ENCODE peak calls at places on chromosomes 6 and 20, in five cellular contexts. C is K562, Q is spleen, V is HFF-Myc, J is bronchial epithelial cell. N is an unnamed sample.

GRCh38 chr6:14001329-14002012 is 76.7 kb downstream of the RNF182 start:
- DNase-seq in Q (no peak), C (no peak), J (peak; percentile 73), V (peak; percentile 87), N (no peak)

GRCh38 chr20:31945790-31946189 is 6.1 kb downstream of the PDRG1 start:
- DNase-seq in J (no peak), V (no peak), C (no peak), Q (no peak), N (no peak)

GRCh38 chr6:66992660-66993059 is 1285.6 kb upstream of the EYS start:
- DNase-seq in Q (no peak), C (no peak), J (no peak), V (no peak), N (no peak)

GRCh38 chr20:46220808-46221207 is 87.5 kb downstream of the CDH22 start:
- DNase-seq in Q (no peak), C (peak; percentile 57), J (no peak), V (no peak), N (no peak)

GRCh38 chr20:4157516-4157915 is 142.2 kb upstream of the RNF24 start:
- DNase-seq in V (no peak), C (no peak), Q (peak; percentile 29), J (no peak), N (no peak)

GRCh38 chr20:37521091-37521771 is at the start of gene NNAT:
- DNase-seq in J (no peak), C (no peak), Q (no peak), V (no peak), N (no peak)

GRCh38 chr20:29742699-29743100 is 1514.8 kb upstream of the DEFB115 start:
- DNase-seq in J (no peak), V (no peak), C (no peak), Q (no peak), N (no peak)

GRCh38 chr6:29845405-29846006 is 17.9 kb downstream of the HLA-G start:
- DNase-seq in J (peak; percentile 95), Q (no peak), V (no peak), C (no peak), N (no peak)

GRCh38 chr6:144681334-144681733 is 396.2 kb downstream of the UTRN start:
- DNase-seq in V (no peak), C (peak; percentile 9), Q (no peak), J (no peak), N (no peak)

GRCh38 chr6:134029495-134030455 is 22.6 kb downstream of the SLC2A12 start:
- DNase-seq in J (peak; percentile 25), Q (no peak), C (peak; percentile 64), V (no peak), N (no peak)

GRCh38 chr6:52551483-52552277 is 25.2 kb downstream of the TRAM2 start:
- DNase-seq in J (peak; percentile 74), C (no peak), V (no peak), Q (no peak), N (no peak)

GRCh38 chr6:41538556-41539182 is 7.5 kb upstream of the FOXP4 start:
- DNase-seq in Q (no peak), V (no peak), J (peak; percentile 49), C (peak; percentile 39), N (no peak)

GRCh38 chr6:118456982-118457381 is 91.1 kb upstream of the PLN start:
- DNase-seq in V (no peak), Q (no peak), J (no peak), C (no peak), N (no peak)

GRCh38 chr20:48339147-48339985 is 488.4 kb downstream of the PREX1 start:
- DNase-seq in Q (no peak), C (peak; percentile 15), V (peak; percentile 38), J (no peak), N (no peak)

GRCh38 chr6:71181565-71181964 is 107.0 kb upstream of the OGFRL1 start:
- DNase-seq in V (peak; percentile 58), J (peak; percentile 92), Q (no peak), C (no peak), N (no peak)

GRCh38 chr20:8376940-8377339 is 244.9 kb downstream of the PLCB1 start:
- DNase-seq in J (no peak), V (no peak), C (no peak), Q (no peak), N (no peak)

GRCh38 chr6:142863981-142864380 is 81.0 kb downstream of the HIVEP2 start:
- DNase-seq in C (no peak), V (no peak), Q (no peak), J (no peak), N (no peak)
- TF ChIP-seq CTCF in C (no peak), V (no peak), Q (no peak), J (no peak), N (no peak)

DNA sequence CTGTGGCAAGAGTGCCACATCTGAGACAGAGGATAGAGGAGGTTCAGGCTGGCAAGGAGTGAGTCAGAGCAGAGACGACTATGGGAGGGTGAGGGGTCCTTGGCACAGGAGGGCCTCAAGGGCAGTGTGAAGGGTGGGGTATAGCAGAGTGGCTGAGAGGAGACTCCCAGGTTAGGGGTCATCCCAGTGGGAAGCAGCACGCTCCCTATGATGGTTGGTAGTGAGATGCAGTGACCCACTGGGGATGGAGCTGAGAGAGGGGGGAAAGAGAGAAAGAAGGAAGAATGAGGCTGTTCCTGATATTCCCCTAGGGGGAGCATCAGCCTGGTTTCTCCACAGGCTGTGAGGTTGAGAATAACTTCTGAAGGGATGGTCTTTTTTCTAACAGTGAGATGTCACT is 97.4 kb downstream of the INSM1 start:
- DNase-seq in C (peak; percentile 6), V (no peak), J (no peak), Q (no peak), N (peak; percentile 14)
- TF ChIP-seq CTCF in C (peak; percentile 17), V (peak; percentile 37), J (no peak), Q (no peak), N (peak; percentile 39)

DNA sequence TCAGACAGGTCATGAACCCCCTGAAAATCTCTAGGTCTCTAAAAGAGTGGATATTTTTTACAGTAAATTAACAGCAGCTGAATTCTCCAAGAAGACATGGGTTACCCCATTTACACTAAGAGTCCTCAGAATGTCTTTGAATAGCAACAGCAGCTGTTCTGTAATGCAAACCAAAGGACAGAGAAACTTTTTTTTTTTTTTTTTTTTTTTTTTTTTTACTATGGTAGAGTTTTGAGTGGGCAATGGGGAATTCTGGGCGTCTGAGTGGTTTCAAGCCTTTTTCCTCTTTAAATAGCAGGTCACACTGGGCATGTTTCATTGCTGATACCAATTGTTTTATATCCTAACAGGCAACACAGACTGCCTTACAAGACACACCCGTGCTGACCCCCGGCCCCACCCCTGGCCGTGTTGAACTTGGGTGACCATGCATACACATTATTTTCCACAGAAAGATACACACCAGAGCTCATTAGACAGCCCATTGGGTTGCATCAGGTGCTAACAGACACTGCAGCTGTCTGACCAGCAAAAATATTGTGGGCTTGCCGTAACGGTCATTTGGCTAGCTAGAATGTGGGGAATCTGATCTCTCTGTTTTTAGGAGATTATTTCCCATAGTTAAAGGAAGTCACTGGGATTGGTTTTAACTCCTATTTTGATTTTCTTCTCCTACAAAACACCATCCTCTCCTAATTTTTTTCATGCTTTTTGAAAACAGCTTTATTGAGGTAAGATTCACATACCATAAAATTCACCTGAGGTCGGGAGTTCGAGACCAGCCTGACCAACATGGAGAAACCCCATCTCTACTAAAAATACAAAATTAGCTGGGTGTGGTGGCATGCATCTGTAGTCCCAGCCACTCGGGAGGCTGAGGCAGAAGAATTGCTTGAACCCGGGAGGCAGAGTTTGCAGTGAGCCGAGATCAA is 26.7 kb upstream of the IRF4 start:
- DNase-seq in J (no peak), V (no peak), C (no peak), Q (peak; percentile 76), N (no peak)
- TF ChIP-seq CTCF in J (no peak), V (no peak), C (no peak), Q (no peak), N (no peak)

GRCh38 chr20:50340586-50340985 is 150.0 kb downstream of the CEBPB start:
- DNase-seq in V (no peak), C (no peak), Q (no peak), J (no peak), N (no peak)
- TF ChIP-seq CTCF in V (no peak), C (no peak), Q (no peak), J (no peak), N (no peak)

GRCh38 chr6:139872635-139873034 is 498.2 kb upstream of the CITED2 start:
- DNase-seq in V (no peak), C (no peak), J (no peak), Q (no peak), N (no peak)

GRCh38 chr6:139868576-139868975 is 494.1 kb upstream of the CITED2 start:
- DNase-seq in C (no peak), J (no peak), V (no peak), Q (no peak), N (no peak)

GRCh38 chr6:139871165-139871710 is 496.8 kb upstream of the CITED2 start:
- DNase-seq in V (no peak), J (no peak), C (no peak), Q (no peak), N (no peak)

GRCh38 chr6:139877828-139878405 is 503.5 kb upstream of the CITED2 start:
- DNase-seq in C (no peak), Q (no peak), V (no peak), J (no peak), N (no peak)

GRCh38 chr6:139871844-139872510 is 497.5 kb upstream of the CITED2 start:
- DNase-seq in V (no peak), C (no peak), Q (no peak), J (no peak), N (no peak)
- TF ChIP-seq CTCF in V (no peak), C (no peak), Q (no peak), J (no peak), N (no peak)

DNA sequence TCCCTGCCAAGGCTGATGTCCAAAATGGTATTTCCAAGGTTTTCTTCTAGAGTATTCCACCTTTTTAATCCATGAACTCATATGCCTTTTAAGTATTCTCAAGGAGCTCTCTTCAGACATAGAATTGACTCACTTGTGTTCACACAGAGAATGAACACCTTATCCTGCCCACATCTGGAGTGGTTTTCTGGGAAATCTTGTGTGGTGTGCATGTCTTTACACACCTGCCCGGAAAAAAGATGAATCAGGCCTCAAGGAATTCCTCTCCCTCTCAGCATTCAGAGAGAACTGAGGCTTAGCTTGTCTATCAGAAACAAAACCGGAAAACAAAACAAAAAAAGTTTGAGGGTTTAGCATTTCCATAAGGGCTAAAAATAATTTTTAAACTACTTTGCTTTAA is 148.8 kb downstream of the TFAP2A start:
- DNase-seq in Q (no peak), J (peak; percentile 90), C (no peak), V (no peak), N (no peak)
- TF ChIP-seq CTCF in Q (no peak), J (no peak), C (no peak), V (no peak), N (no peak)

DNA sequence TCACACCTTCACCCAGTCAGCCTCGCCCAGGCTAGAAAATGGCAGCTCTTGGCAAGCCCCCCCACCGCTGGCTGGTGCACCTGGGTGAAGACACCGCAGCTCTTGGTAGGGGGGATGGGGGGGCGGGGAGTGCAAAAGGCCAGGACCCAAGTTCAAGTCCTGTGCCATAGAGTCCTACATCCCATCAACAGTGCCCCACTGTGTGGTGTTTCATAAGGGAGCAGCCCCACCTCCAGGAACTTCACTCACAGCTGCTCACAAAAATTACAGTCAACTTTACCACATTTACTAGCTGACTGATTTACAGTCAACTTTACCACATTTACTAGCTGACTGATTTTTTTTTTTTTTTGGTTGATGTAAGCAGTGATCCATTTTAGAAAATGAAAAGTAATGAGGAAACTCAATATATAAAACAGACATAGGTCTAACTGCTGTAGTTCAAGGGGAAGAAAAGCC is 209.0 kb upstream of the SNX9 start:
- DNase-seq in Q (no peak), V (no peak), J (no peak), C (no peak), N (no peak)
- TF ChIP-seq CTCF in Q (no peak), V (no peak), J (no peak), C (peak; percentile 11), N (no peak)